ENCODE peak calls at places on chromosomes 16 and 17, in five cellular contexts. V is mesenchymal stem cell, I is H1, Q is H9, P is IMR-90. M is an unnamed sample.

GRCh38 chr16:30124985-30125379 is 2.0 kb upstream of the MAPK3 start:
- DNase-seq in V (no peak), I (no peak), P (no peak), Q (no peak), M (no peak)

GRCh38 chr17:9948967-9949366 is 43.9 kb upstream of the RCVRN start:
- DNase-seq in P (no peak), I (no peak), V (no peak), Q (no peak), M (no peak)

GRCh38 chr17:39294060-39294459 is 68.3 kb upstream of the STAC2 start:
- DNase-seq in I (no peak), V (no peak), Q (no peak), P (no peak), M (no peak)

GRCh38 chr17:20852541-20853370 is 190.1 kb downstream of the USP22 start:
- DNase-seq in V (peak; percentile 46), P (no peak), Q (peak; percentile 85), I (no peak), M (peak; percentile 46)

GRCh38 chr17:82330322-82331239 is 3.0 kb downstream of the SECTM1 start:
- DNase-seq in V (peak; percentile 49), Q (no peak), I (no peak), P (peak; percentile 67), M (no peak)

GRCh38 chr17:43673516-43674323 is 12.0 kb upstream of the MEOX1 start:
- DNase-seq in P (peak; percentile 60), Q (peak; percentile 84), V (peak; percentile 69), I (no peak), M (peak; percentile 69)

GRCh38 chr16:88558457-88559442 is 11.5 kb upstream of the ZC3H18 start:
- DNase-seq in P (peak; percentile 43), I (no peak), V (peak; percentile 69), Q (peak; percentile 65), M (no peak)

GRCh38 chr16:2091722-2092620 is 43.7 kb downstream of the PKD1 start:
- DNase-seq in I (no peak), P (no peak), Q (peak; percentile 50), V (peak; percentile 13), M (no peak)

GRCh38 chr17:7932949-7933348 is 943 bp downstream of the CNTROB start:
- DNase-seq in P (peak; percentile 61), V (peak; percentile 89), Q (peak; percentile 67), I (no peak), M (no peak)

GRCh38 chr16:2753523-2754020 is 1.1 kb downstream of the SRRM2 start:
- DNase-seq in I (no peak), V (peak; percentile 41), Q (no peak), P (no peak), M (no peak)

GRCh38 chr17:8272421-8272820 is 16.0 kb upstream of the RANGRF start:
- DNase-seq in V (no peak), I (no peak), P (no peak), Q (no peak), M (no peak)

GRCh38 chr16:89709166-89709565 is 7.7 kb upstream of the SPATA2L start:
- DNase-seq in I (no peak), Q (no peak), V (no peak), P (no peak), M (no peak)

GRCh38 chr16:21023509-21024202 is 123.1 kb downstream of the LYRM1 start:
- DNase-seq in Q (no peak), I (no peak), P (no peak), V (no peak), M (no peak)

GRCh38 chr16:85055503-85056210 is 28.1 kb downstream of the KIAA0513 start:
- DNase-seq in I (no peak), V (peak; percentile 91), P (peak; percentile 63), Q (no peak), M (no peak)

GRCh38 chr17:10316986-10317834 is 55.6 kb downstream of the MYH13 start:
- DNase-seq in I (no peak), P (peak; percentile 41), V (peak; percentile 26), Q (peak; percentile 83), M (no peak)

GRCh38 chr16:15597822-15598647 is 44.9 kb downstream of the MARF1 start:
- DNase-seq in Q (no peak), I (no peak), V (no peak), P (no peak), M (no peak)

GRCh38 chr16:19236561-19236960 is 49.0 kb upstream of the CLEC19A start:
- DNase-seq in I (no peak), P (no peak), V (no peak), Q (no peak), M (no peak)

GRCh38 chr16:69906838-69907301 is 44.3 kb upstream of the CLEC18A start:
- DNase-seq in Q (no peak), V (peak; percentile 83), P (peak; percentile 96), I (no peak), M (no peak)

GRCh38 chr16:69405757-69406156 is 18.7 kb upstream of the CYB5B start:
- DNase-seq in P (no peak), I (no peak), Q (no peak), V (no peak), M (no peak)

GRCh38 chr16:11597737-11598136 is 11.0 kb upstream of the LITAF start:
- DNase-seq in V (peak; percentile 70), P (no peak), I (no peak), Q (no peak), M (no peak)

GRCh38 chr16:29663020-29663828 is at the start of gene SPN:
- DNase-seq in I (no peak), V (no peak), P (no peak), Q (no peak), M (no peak)

GRCh38 chr17:78736526-78737079 is 45.5 kb downstream of the CYTH1 start:
- DNase-seq in I (no peak), P (no peak), Q (peak; percentile 91), V (no peak), M (no peak)

GRCh38 chr17:61583242-61583641 is 7.8 kb downstream of the NACA2 start:
- DNase-seq in Q (no peak), P (peak; percentile 83), I (no peak), V (peak; percentile 69), M (no peak)

GRCh38 chr16:29811170-29811895 is 660 bp upstream of the PRRT2 start:
- DNase-seq in P (peak; percentile 98), V (peak; percentile 99), I (peak; percentile 86), Q (peak; percentile 98), M (peak; percentile 95)

GRCh38 chr16:89581045-89581695 is 5.6 kb downstream of the CPNE7 start:
- DNase-seq in Q (no peak), V (peak; percentile 99), I (no peak), P (peak; percentile 99), M (no peak)

GRCh38 chr17:42521666-42522262 is 14.3 kb upstream of the NAGLU start:
- DNase-seq in P (no peak), V (no peak), Q (peak; percentile 21), I (no peak), M (no peak)
- H4K91ac ChIP-seq in P (peak overlapping the region; percentile 100), V (peak overlapping the region; percentile 62), Q (no peak overlapping the region), I (no peak overlapping the region), M (no peak overlapping the region)

GRCh38 chr17:37358098-37358829 is 17.5 kb upstream of the C17orf78 start:
- DNase-seq in Q (peak; percentile 93), V (peak; percentile 84), P (peak; percentile 44), I (peak; percentile 66), M (peak; percentile 90)
- H3K23ac ChIP-seq in Q (no peak overlapping the region), V (no peak overlapping the region), P (peak overlapping the region; percentile 71), I (no peak overlapping the region), M (peak overlapping the region; percentile 92)

DNA sequence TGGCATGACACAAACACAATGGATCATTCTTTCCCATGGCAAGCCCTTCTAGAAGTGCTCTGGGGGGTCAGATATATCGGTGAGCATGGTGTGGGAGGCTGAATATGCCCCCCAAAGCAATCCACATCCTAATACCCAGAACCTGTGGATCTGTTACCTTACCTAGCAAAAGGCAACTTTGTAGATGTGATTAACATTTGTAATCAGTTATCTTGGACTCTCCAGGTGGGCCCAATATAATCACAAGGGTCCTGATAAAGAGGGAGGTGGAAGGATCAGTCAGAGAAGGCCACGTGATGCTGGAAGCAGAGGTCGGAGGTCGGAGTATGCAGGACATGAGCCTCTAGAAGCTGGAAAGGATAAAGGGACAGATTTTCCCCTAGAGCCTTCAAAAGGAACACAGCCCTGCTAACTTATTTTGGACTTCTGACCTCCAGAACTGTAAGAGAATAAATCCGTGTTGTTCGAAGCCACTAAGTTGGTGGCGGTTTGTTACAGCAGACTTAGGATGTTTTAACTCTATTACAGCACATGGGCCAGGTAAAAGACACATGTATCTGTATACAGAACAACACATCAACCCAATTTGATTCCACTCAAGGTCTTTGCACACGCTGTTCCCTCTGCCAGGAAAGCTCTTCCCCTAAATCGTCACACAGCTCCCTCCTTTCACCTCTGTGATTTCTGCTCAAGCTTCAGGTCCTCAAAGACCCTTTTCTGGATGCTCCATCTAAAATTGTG is 115.3 kb downstream of the NOG start:
- DNase-seq in P (no peak), Q (no peak), I (no peak), V (no peak), M (no peak)
- H2BK15ac ChIP-seq in P (peak overlapping the region; percentile 73), Q (no peak overlapping the region), I (peak overlapping the region; percentile 18), V (no peak overlapping the region), M (no peak overlapping the region)

GRCh38 chr16:75058815-75059214 is 57.8 kb downstream of the LDHD start:
- DNase-seq in P (peak; percentile 43), V (no peak), I (no peak), Q (no peak), M (no peak)
- H4K91ac ChIP-seq in P (no peak overlapping the region), V (peak overlapping the region; percentile 20), I (no peak overlapping the region), Q (no peak overlapping the region), M (no peak overlapping the region)

GRCh38 chr16:528111-529011 is 849 bp downstream of the CAPN15 start:
- DNase-seq in P (peak; percentile 61), Q (no peak), V (peak; percentile 75), I (no peak), M (no peak)

GRCh38 chr16:529012-529575 is 1.6 kb downstream of the CAPN15 start:
- DNase-seq in I (no peak), P (no peak), Q (no peak), V (no peak), M (no peak)

GRCh38 chr16:526181-527014 is 1.1 kb upstream of the CAPN15 start:
- DNase-seq in I (no peak), V (peak; percentile 75), P (peak; percentile 40), Q (no peak), M (no peak)

GRCh38 chr16:525520-526180 is 1.9 kb upstream of the CAPN15 start:
- DNase-seq in P (peak; percentile 92), I (no peak), Q (no peak), V (peak; percentile 95), M (no peak)

GRCh38 chr16:527015-527903 is at the start of gene CAPN15:
- DNase-seq in Q (peak; percentile 79), I (no peak), P (peak; percentile 79), V (peak; percentile 90), M (peak; percentile 90)
- H3K23ac ChIP-seq in Q (no peak within 1 kb of the TSS), I (no peak within 1 kb of the TSS), P (peak within 1 kb of the TSS; percentile 87), V (peak within 1 kb of the TSS; percentile 20), M (peak within 1 kb of the TSS; percentile 98)

GRCh38 chr17:47895856-47896671 is at the start of gene SP2:
- DNase-seq in Q (peak; percentile 100), P (peak; percentile 100), I (peak; percentile 100), V (peak; percentile 100), M (peak; percentile 100)
- H2BK15ac ChIP-seq in Q (no peak within 1 kb of the TSS), P (no peak within 1 kb of the TSS), I (peak within 1 kb of the TSS; percentile 25), V (peak within 1 kb of the TSS; percentile 99), M (no peak within 1 kb of the TSS)

GRCh38 chr16:56911771-56912541 is 20.0 kb upstream of the HERPUD1 start:
- DNase-seq in V (peak; percentile 49), P (peak; percentile 65), I (no peak), Q (no peak), M (no peak)
- H4K91ac ChIP-seq in V (peak overlapping the region; percentile 52), P (peak overlapping the region; percentile 93), I (no peak overlapping the region), Q (no peak overlapping the region), M (no peak overlapping the region)

M was measured in neuronal stem cell.